ENCODE peak calls at places on chromosomes 16 and 17, in eight cellular contexts. G is A549, M is endothelial cell of umbilical vein, U is ELR, Z is kidney glomerular epithelial cell, B is heart right ventricle, D is HCEC 1CT, O is Right ventricle myocardium inferior. E is an unnamed sample.

GRCh38 chr16:5036228-5037156 is 2.8 kb upstream of the NAGPA start:
- DNase-seq in G (no peak), M (no peak), U (no peak), Z (no peak), B (no peak), D (no peak), O (peak), E (no peak)

GRCh38 chr17:28365487-28365886 is 488 bp upstream of the SEBOX start:
- DNase-seq in G (no peak), M (no peak), U (no peak), Z (no peak), B (no peak), D (no peak), O (no peak), E (no peak)

GRCh38 chr16:2501938-2502900 is 11.5 kb upstream of the ATP6V0C start:
- DNase-seq in G (no peak), M (no peak), U (no peak), Z (no peak), B (no peak), D (no peak), O (peak), E (no peak)

GRCh38 chr17:78883533-78884131 is 19.4 kb downstream of the CEP295NL start:
- DNase-seq in G (peak), M (peak), U (peak), Z (peak), B (peak), D (peak), O (peak), E (peak)

GRCh38 chr17:73821665-73822064 is 177.4 kb upstream of the SDK2 start:
- DNase-seq in G (no peak), M (no peak), U (no peak), Z (no peak), B (no peak), D (no peak), O (no peak), E (no peak)

GRCh38 chr17:41635121-41636097 is 11.0 kb upstream of the KRT17 start:
- DNase-seq in G (no peak), M (no peak), U (no peak), Z (no peak), B (peak), D (no peak), O (no peak), E (peak)

GRCh38 chr16:87790278-87791023 is 24.7 kb upstream of the KLHDC4 start:
- DNase-seq in G (peak), M (no peak), U (peak), Z (no peak), B (peak), D (no peak), O (peak), E (peak)

GRCh38 chr16:51431517-51432241 is 280.6 kb upstream of the SALL1 start:
- DNase-seq in G (peak), M (no peak), U (peak), Z (peak), B (no peak), D (peak), O (no peak), E (peak)

GRCh38 chr17:31537558-31537957 is 146.1 kb downstream of the RAB11FIP4 start:
- DNase-seq in G (no peak), M (no peak), U (no peak), Z (no peak), B (no peak), D (no peak), O (no peak), E (peak)

GRCh38 chr16:87393680-87394055 is 1.5 kb downstream of the MAP1LC3B start:
- DNase-seq in G (no peak), M (no peak), U (no peak), Z (no peak), B (no peak), D (no peak), O (no peak), E (no peak)

GRCh38 chr16:22660441-22661160 is 149.9 kb downstream of the NPIPB5 start:
- DNase-seq in G (no peak), M (no peak), U (no peak), Z (no peak), B (no peak), D (no peak), O (no peak), E (no peak)

GRCh38 chr17:1645207-1646171 is at the start of gene SCARF1:
- DNase-seq in G (no peak), M (peak), U (no peak), Z (no peak), B (peak), D (no peak), O (peak), E (no peak)

GRCh38 chr17:82528484-82529265 is 9.1 kb downstream of the FOXK2 start:
- DNase-seq in G (peak), M (peak), U (peak), Z (peak), B (peak), D (no peak), O (no peak), E (peak)

GRCh38 chr16:67166035-67166882 is 1.7 kb downstream of the HSF4 start:
- DNase-seq in G (no peak), M (no peak), U (no peak), Z (no peak), B (no peak), D (no peak), O (peak), E (no peak)

GRCh38 chr17:81884968-81885367 is 6.4 kb downstream of the ALYREF start:
- DNase-seq in G (no peak), M (no peak), U (no peak), Z (no peak), B (no peak), D (no peak), O (no peak), E (no peak)

GRCh38 chr17:82930924-82931695 is 91.3 kb upstream of the ZNF750 start:
- DNase-seq in G (no peak), M (no peak), U (no peak), Z (no peak), B (no peak), D (no peak), O (no peak), E (no peak)